ENCODE peak calls at places on chromosome 6, in five cellular contexts. One of them, this sample, is unnamed.

GRCh38 chr6:39194466-39194865 is 34.8 kb downstream of the KCNK5 start:
- DNase-seq in choroid plexus epithelial cell: no peak
- DNase-seq in cardiac muscle cell: no peak
- DNase-seq in left ventricle myocardium inferior: no peak
- DNase-seq in gastrocnemius medialis: no peak
- DNase-seq in this sample: no peak

GRCh38 chr6:151690768-151691562 is 116.5 kb upstream of the ESR1 start:
- DNase-seq in choroid plexus epithelial cell: peak
- DNase-seq in cardiac muscle cell: peak
- DNase-seq in left ventricle myocardium inferior: no peak
- DNase-seq in gastrocnemius medialis: no peak
- DNase-seq in this sample: no peak

GRCh38 chr6:82113231-82113630 is 134.3 kb downstream of the IBTK start:
- DNase-seq in choroid plexus epithelial cell: no peak
- DNase-seq in cardiac muscle cell: no peak
- DNase-seq in left ventricle myocardium inferior: no peak
- DNase-seq in gastrocnemius medialis: no peak
- DNase-seq in this sample: peak

GRCh38 chr6:112235956-112236355 is 18.4 kb downstream of the LAMA4 start:
- DNase-seq in choroid plexus epithelial cell: peak
- DNase-seq in cardiac muscle cell: peak
- DNase-seq in left ventricle myocardium inferior: no peak
- DNase-seq in gastrocnemius medialis: no peak
- DNase-seq in this sample: peak

GRCh38 chr6:22151892-22152291 is 144.9 kb downstream of the PRL start:
- DNase-seq in choroid plexus epithelial cell: no peak
- DNase-seq in cardiac muscle cell: no peak
- DNase-seq in left ventricle myocardium inferior: no peak
- DNase-seq in gastrocnemius medialis: no peak
- DNase-seq in this sample: no peak

GRCh38 chr6:142225552-142225951 is 76.3 kb upstream of the ADGRG6 start:
- DNase-seq in choroid plexus epithelial cell: no peak
- DNase-seq in cardiac muscle cell: no peak
- DNase-seq in left ventricle myocardium inferior: no peak
- DNase-seq in gastrocnemius medialis: no peak
- DNase-seq in this sample: no peak

GRCh38 chr6:122871079-122871478 is 82.0 kb downstream of the SMPDL3A start:
- DNase-seq in choroid plexus epithelial cell: peak
- DNase-seq in cardiac muscle cell: peak
- DNase-seq in left ventricle myocardium inferior: no peak
- DNase-seq in gastrocnemius medialis: no peak
- DNase-seq in this sample: no peak

GRCh38 chr6:42292002-42292735 is 74.5 kb upstream of the MRPS10 start:
- DNase-seq in choroid plexus epithelial cell: peak
- DNase-seq in cardiac muscle cell: peak
- DNase-seq in left ventricle myocardium inferior: no peak
- DNase-seq in gastrocnemius medialis: no peak
- DNase-seq in this sample: peak

GRCh38 chr6:75489025-75489424 is 4.6 kb downstream of the FILIP1 start:
- DNase-seq in choroid plexus epithelial cell: peak
- DNase-seq in cardiac muscle cell: peak
- DNase-seq in left ventricle myocardium inferior: no peak
- DNase-seq in gastrocnemius medialis: no peak
- DNase-seq in this sample: peak

GRCh38 chr6:67952121-67952520 is 683.0 kb upstream of the ADGRB3 start:
- DNase-seq in choroid plexus epithelial cell: peak
- DNase-seq in cardiac muscle cell: peak
- DNase-seq in left ventricle myocardium inferior: no peak
- DNase-seq in gastrocnemius medialis: no peak
- DNase-seq in this sample: peak

GRCh38 chr6:27144740-27145079 is 102.8 kb upstream of the PRSS16 start:
- DNase-seq in choroid plexus epithelial cell: no peak
- DNase-seq in cardiac muscle cell: no peak
- DNase-seq in left ventricle myocardium inferior: no peak
- DNase-seq in gastrocnemius medialis: no peak
- DNase-seq in this sample: no peak

GRCh38 chr6:148629197-148629909 is 117.5 kb upstream of the UST start:
- DNase-seq in choroid plexus epithelial cell: no peak
- DNase-seq in cardiac muscle cell: no peak
- DNase-seq in left ventricle myocardium inferior: no peak
- DNase-seq in gastrocnemius medialis: no peak
- DNase-seq in this sample: peak

GRCh38 chr6:150005761-150006651 is 19.3 kb downstream of the RAET1L start:
- DNase-seq in choroid plexus epithelial cell: no peak
- DNase-seq in cardiac muscle cell: no peak
- DNase-seq in left ventricle myocardium inferior: no peak
- DNase-seq in gastrocnemius medialis: no peak
- DNase-seq in this sample: no peak

GRCh38 chr6:74253261-74253660 is 557.3 kb downstream of the CD109 start:
- DNase-seq in choroid plexus epithelial cell: no peak
- DNase-seq in cardiac muscle cell: no peak
- DNase-seq in left ventricle myocardium inferior: no peak
- DNase-seq in gastrocnemius medialis: no peak
- DNase-seq in this sample: no peak

GRCh38 chr6:90249044-90249443 is 47.6 kb downstream of the BACH2 start:
- DNase-seq in choroid plexus epithelial cell: no peak
- DNase-seq in cardiac muscle cell: no peak
- DNase-seq in left ventricle myocardium inferior: no peak
- DNase-seq in gastrocnemius medialis: no peak
- DNase-seq in this sample: no peak

GRCh38 chr6:145507251-145507650 is 228.1 kb downstream of the EPM2A start:
- DNase-seq in choroid plexus epithelial cell: no peak
- DNase-seq in cardiac muscle cell: no peak
- DNase-seq in left ventricle myocardium inferior: no peak
- DNase-seq in gastrocnemius medialis: no peak
- DNase-seq in this sample: no peak

GRCh38 chr6:8557019-8557748 is 121.8 kb upstream of the SLC35B3 start:
- DNase-seq in choroid plexus epithelial cell: no peak
- DNase-seq in cardiac muscle cell: no peak
- DNase-seq in left ventricle myocardium inferior: no peak
- DNase-seq in gastrocnemius medialis: no peak
- DNase-seq in this sample: no peak

GRCh38 chr6:28393912-28394662 is 5.5 kb downstream of the ZSCAN12 start:
- DNase-seq in choroid plexus epithelial cell: peak
- DNase-seq in cardiac muscle cell: peak
- DNase-seq in left ventricle myocardium inferior: no peak
- DNase-seq in gastrocnemius medialis: no peak
- DNase-seq in this sample: peak
- TF ChIP-seq CTCF in choroid plexus epithelial cell: peak
- TF ChIP-seq CTCF in cardiac muscle cell: peak
- TF ChIP-seq CTCF in left ventricle myocardium inferior: no peak
- TF ChIP-seq CTCF in gastrocnemius medialis: no peak
- TF ChIP-seq CTCF in this sample: peak

DNA sequence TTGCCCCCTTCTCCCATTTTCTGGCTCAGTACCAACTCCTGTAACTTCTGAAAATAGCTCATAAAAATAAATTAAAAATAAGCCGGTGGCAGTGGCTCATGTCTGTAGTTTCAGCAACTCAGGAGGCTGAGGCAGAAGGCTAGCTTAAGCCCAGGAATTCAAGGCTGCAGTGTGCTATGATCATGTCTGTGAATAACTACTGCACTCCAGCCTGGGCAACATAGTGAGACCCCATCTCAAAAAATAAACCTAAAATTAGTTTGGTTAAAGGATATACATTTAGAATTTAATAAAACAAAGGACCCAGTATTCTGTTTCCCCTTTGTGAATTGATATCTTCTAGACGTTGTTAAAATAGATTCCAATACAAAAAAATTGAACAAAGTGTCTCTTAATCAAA is 10.5 kb downstream of the PRDM13 start:
- DNase-seq in choroid plexus epithelial cell: no peak
- DNase-seq in cardiac muscle cell: no peak
- DNase-seq in left ventricle myocardium inferior: no peak
- DNase-seq in gastrocnemius medialis: no peak
- DNase-seq in this sample: no peak
- H3K4me3 ChIP-seq in choroid plexus epithelial cell: no peak
- H3K4me3 ChIP-seq in cardiac muscle cell: no peak
- H3K4me3 ChIP-seq in left ventricle myocardium inferior: no peak
- H3K4me3 ChIP-seq in gastrocnemius medialis: no peak
- H3K4me3 ChIP-seq in this sample: no peak

GRCh38 chr6:25084508-25084833 is 148.7 kb upstream of the RIPOR2 start:
- DNase-seq in choroid plexus epithelial cell: no peak
- DNase-seq in cardiac muscle cell: no peak
- DNase-seq in left ventricle myocardium inferior: no peak
- DNase-seq in gastrocnemius medialis: no peak
- DNase-seq in this sample: no peak

GRCh38 chr6:25088513-25088912 is 152.8 kb upstream of the RIPOR2 start:
- DNase-seq in choroid plexus epithelial cell: peak
- DNase-seq in cardiac muscle cell: peak
- DNase-seq in left ventricle myocardium inferior: no peak
- DNase-seq in gastrocnemius medialis: no peak
- DNase-seq in this sample: peak

GRCh38 chr6:25085761-25086160 is 150.0 kb upstream of the RIPOR2 start:
- DNase-seq in choroid plexus epithelial cell: peak
- DNase-seq in cardiac muscle cell: peak
- DNase-seq in left ventricle myocardium inferior: no peak
- DNase-seq in gastrocnemius medialis: no peak
- DNase-seq in this sample: no peak

GRCh38 chr6:25086500-25087091 is 150.8 kb upstream of the RIPOR2 start:
- DNase-seq in choroid plexus epithelial cell: no peak
- DNase-seq in cardiac muscle cell: no peak
- DNase-seq in left ventricle myocardium inferior: no peak
- DNase-seq in gastrocnemius medialis: no peak
- DNase-seq in this sample: no peak

GRCh38 chr6:25083784-25084507 is 148.2 kb upstream of the RIPOR2 start:
- DNase-seq in choroid plexus epithelial cell: no peak
- DNase-seq in cardiac muscle cell: no peak
- DNase-seq in left ventricle myocardium inferior: no peak
- DNase-seq in gastrocnemius medialis: no peak
- DNase-seq in this sample: no peak
- TF ChIP-seq CTCF in choroid plexus epithelial cell: no peak
- TF ChIP-seq CTCF in cardiac muscle cell: no peak
- TF ChIP-seq CTCF in left ventricle myocardium inferior: no peak
- TF ChIP-seq CTCF in gastrocnemius medialis: no peak
- TF ChIP-seq CTCF in this sample: no peak

GRCh38 chr6:81088133-81088532 is 664.3 kb downstream of the TENT5A start:
- DNase-seq in choroid plexus epithelial cell: no peak
- DNase-seq in cardiac muscle cell: no peak
- DNase-seq in left ventricle myocardium inferior: no peak
- DNase-seq in gastrocnemius medialis: no peak
- DNase-seq in this sample: no peak
- H3K4me3 ChIP-seq in choroid plexus epithelial cell: no peak
- H3K4me3 ChIP-seq in cardiac muscle cell: no peak
- H3K4me3 ChIP-seq in left ventricle myocardium inferior: no peak
- H3K4me3 ChIP-seq in gastrocnemius medialis: no peak
- H3K4me3 ChIP-seq in this sample: no peak

GRCh38 chr6:158707826-158708225 is 58.0 kb downstream of the SYTL3 start:
- DNase-seq in choroid plexus epithelial cell: peak
- DNase-seq in cardiac muscle cell: peak
- DNase-seq in left ventricle myocardium inferior: peak
- DNase-seq in gastrocnemius medialis: no peak
- DNase-seq in this sample: peak

GRCh38 chr6:158708239-158708638 is 58.4 kb downstream of the SYTL3 start:
- DNase-seq in choroid plexus epithelial cell: peak
- DNase-seq in cardiac muscle cell: peak
- DNase-seq in left ventricle myocardium inferior: peak
- DNase-seq in gastrocnemius medialis: no peak
- DNase-seq in this sample: peak

GRCh38 chr6:158707120-158707519 is 57.3 kb downstream of the SYTL3 start:
- DNase-seq in choroid plexus epithelial cell: peak
- DNase-seq in cardiac muscle cell: peak
- DNase-seq in left ventricle myocardium inferior: peak
- DNase-seq in gastrocnemius medialis: peak
- DNase-seq in this sample: peak

GRCh38 chr6:158705386-158706126 is 55.7 kb downstream of the SYTL3 start:
- DNase-seq in choroid plexus epithelial cell: no peak
- DNase-seq in cardiac muscle cell: no peak
- DNase-seq in left ventricle myocardium inferior: no peak
- DNase-seq in gastrocnemius medialis: no peak
- DNase-seq in this sample: no peak

GRCh38 chr6:158706369-158706982 is 56.6 kb downstream of the SYTL3 start:
- DNase-seq in choroid plexus epithelial cell: peak
- DNase-seq in cardiac muscle cell: peak
- DNase-seq in left ventricle myocardium inferior: peak
- DNase-seq in gastrocnemius medialis: peak
- DNase-seq in this sample: peak
- TF ChIP-seq CTCF in choroid plexus epithelial cell: peak
- TF ChIP-seq CTCF in cardiac muscle cell: peak
- TF ChIP-seq CTCF in left ventricle myocardium inferior: peak
- TF ChIP-seq CTCF in gastrocnemius medialis: peak
- TF ChIP-seq CTCF in this sample: peak

DNA sequence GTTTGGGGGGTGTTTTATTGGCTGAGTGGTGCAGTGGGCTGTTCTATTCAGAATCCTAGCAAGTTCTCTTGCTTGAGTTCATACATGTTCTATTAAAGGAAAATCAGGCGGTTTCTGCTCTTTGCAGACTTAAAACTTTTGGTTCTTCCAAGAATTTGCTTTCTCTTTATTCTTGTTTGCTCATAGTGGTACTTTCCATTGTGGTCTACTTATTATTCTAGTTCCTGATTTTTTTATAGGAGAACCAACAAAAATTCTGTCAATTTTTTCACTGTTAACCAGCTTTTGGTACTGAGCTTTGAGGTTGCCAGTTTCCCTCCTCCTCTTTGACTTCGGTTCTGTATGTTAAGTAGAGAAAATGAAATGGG is 6.7 kb downstream of the AFDN start:
- DNase-seq in choroid plexus epithelial cell: no peak
- DNase-seq in cardiac muscle cell: no peak
- DNase-seq in left ventricle myocardium inferior: no peak
- DNase-seq in gastrocnemius medialis: no peak
- DNase-seq in this sample: no peak
- H3K4me3 ChIP-seq in choroid plexus epithelial cell: no peak
- H3K4me3 ChIP-seq in cardiac muscle cell: no peak
- H3K4me3 ChIP-seq in left ventricle myocardium inferior: no peak
- H3K4me3 ChIP-seq in gastrocnemius medialis: no peak
- H3K4me3 ChIP-seq in this sample: no peak